ENCODE peak calls at places on chromosome 20, in ten cellular contexts. M, V, B, G, F, U, K, H, N and A are unnamed samples.
A peak's percentile ranks its signal among the peaks of the same experiment; 100 is the strongest.

GRCh38 chr20:6502219-6502618 is 265.3 kb upstream of the BMP2 start:
- DNase-seq in G (no peak), H (no peak), M (no peak), K (no peak), U (peak; percentile 38), B (no peak), N (no peak), V (no peak), F (no peak), A (no peak)

GRCh38 chr20:62517901-62518610 is 42.3 kb upstream of the GATA5 start:
- DNase-seq in B (no peak), F (no peak), M (no peak), K (no peak), V (no peak), N (no peak), H (peak; percentile 81), U (no peak), G (no peak), A (no peak)

GRCh38 chr20:15310361-15310760 is 972.9 kb upstream of the FLRT3 start:
- DNase-seq in N (no peak), U (no peak), G (no peak), F (no peak), K (no peak), V (no peak), B (no peak), H (no peak), M (no peak), A (no peak)

GRCh38 chr20:10558635-10559187 is 115.1 kb downstream of the JAG1 start:
- DNase-seq in G (no peak), H (no peak), K (no peak), M (no peak), N (no peak), B (no peak), U (peak; percentile 98), F (no peak), V (no peak), A (no peak)

GRCh38 chr20:51802170-51802745 is at the start of gene SALL4:
- DNase-seq in U (peak; percentile 23), N (no peak), B (no peak), F (peak; percentile 18), M (no peak), G (no peak), H (no peak), K (no peak), V (no peak), A (no peak)

GRCh38 chr20:7161690-7162089 is 394.2 kb downstream of the BMP2 start:
- DNase-seq in B (no peak), G (no peak), V (no peak), K (no peak), U (peak; percentile 5), N (no peak), M (no peak), F (no peak), H (no peak), A (no peak)

GRCh38 chr20:41956316-41957050 is 338.3 kb upstream of the CHD6 start:
- DNase-seq in F (no peak), V (no peak), G (no peak), M (no peak), K (no peak), H (no peak), B (no peak), N (no peak), U (no peak), A (peak; percentile 4)

GRCh38 chr20:33567949-33568348 is 78.1 kb downstream of the CBFA2T2 start:
- DNase-seq in U (no peak), M (no peak), K (no peak), N (no peak), V (no peak), F (no peak), B (no peak), G (no peak), H (no peak), A (no peak)

GRCh38 chr20:51532577-51533191 is 9.8 kb downstream of the NFATC2 start:
- DNase-seq in N (peak; percentile 79), B (no peak), G (no peak), V (peak; percentile 52), H (peak; percentile 80), U (peak; percentile 72), K (peak; percentile 51), M (peak; percentile 59), F (peak; percentile 34), A (no peak)

GRCh38 chr20:49570161-49570827 is 2.4 kb upstream of the PTGIS start:
- DNase-seq in K (no peak), U (no peak), H (no peak), F (no peak), G (no peak), N (no peak), V (no peak), B (no peak), M (no peak), A (no peak)

GRCh38 chr20:49568491-49569151 is 684 bp upstream of the PTGIS start:
- DNase-seq in M (no peak), F (no peak), K (no peak), B (no peak), H (no peak), V (no peak), N (no peak), U (peak; percentile 73), G (no peak), A (no peak)

GRCh38 chr20:49569403-49570115 is 1.6 kb upstream of the PTGIS start:
- DNase-seq in F (peak; percentile 7), V (no peak), G (no peak), H (no peak), K (no peak), U (peak; percentile 62), N (no peak), M (no peak), B (no peak), A (no peak)

GRCh38 chr20:49566401-49566800 is 1.5 kb downstream of the PTGIS start:
- DNase-seq in F (no peak), U (no peak), M (no peak), K (no peak), B (no peak), H (no peak), N (no peak), V (no peak), G (no peak), A (no peak)

DNA sequence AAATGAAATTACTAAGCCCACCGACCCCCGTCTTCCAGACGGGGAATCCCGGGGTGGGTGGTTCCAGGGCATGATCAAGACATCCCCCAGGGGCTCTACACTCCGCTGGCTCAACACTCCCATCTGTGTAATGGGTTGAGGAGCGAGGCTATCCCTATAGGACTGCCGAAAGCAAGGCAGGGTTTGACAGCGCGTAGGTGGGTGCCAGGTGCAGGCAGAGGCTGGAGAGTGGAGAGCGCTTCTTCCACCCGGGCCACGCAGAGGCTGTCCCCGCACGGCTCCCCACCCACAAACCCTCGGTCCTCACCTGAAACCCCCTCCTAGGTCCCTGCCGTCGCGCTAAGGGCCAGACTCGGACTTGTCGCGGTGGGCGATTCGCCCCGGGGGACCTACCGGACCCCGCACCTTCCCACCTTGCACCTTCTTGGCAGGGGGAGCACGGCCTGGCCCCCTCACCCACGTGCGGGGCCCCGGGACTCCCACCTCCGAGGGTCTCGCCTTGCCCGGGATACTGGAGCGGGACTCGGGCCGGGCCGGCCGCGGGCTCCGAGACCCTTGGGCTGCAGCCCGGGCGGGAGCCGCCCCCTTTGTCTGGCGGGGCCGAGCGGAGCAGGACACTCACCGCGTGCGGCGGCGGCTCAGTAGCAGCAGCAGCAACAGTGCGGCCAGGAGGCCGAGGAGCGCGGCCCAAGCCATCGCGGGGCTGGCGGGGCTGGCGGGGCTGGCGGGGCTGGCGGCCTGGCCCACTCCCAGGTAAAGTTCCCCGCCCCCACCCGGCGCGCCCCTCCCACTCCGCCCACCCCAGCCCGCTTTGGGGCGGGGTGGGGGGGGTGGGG is at the start of gene PTGIS:
- DNase-seq in V (no peak), K (peak; percentile 40), H (no peak), F (no peak), N (no peak), U (no peak), G (no peak), M (no peak), B (no peak), A (no peak)
- H3K4me3 ChIP-seq in V (peak within 1 kb of the TSS; percentile 71), K (peak within 1 kb of the TSS; percentile 55), H (peak within 1 kb of the TSS; percentile 64), F (no peak within 1 kb of the TSS), N (no peak within 1 kb of the TSS), U (peak within 1 kb of the TSS; percentile 65), G (peak within 1 kb of the TSS; percentile 2), M (no peak within 1 kb of the TSS), B (no peak within 1 kb of the TSS), A (peak within 1 kb of the TSS; percentile 81)

DNA sequence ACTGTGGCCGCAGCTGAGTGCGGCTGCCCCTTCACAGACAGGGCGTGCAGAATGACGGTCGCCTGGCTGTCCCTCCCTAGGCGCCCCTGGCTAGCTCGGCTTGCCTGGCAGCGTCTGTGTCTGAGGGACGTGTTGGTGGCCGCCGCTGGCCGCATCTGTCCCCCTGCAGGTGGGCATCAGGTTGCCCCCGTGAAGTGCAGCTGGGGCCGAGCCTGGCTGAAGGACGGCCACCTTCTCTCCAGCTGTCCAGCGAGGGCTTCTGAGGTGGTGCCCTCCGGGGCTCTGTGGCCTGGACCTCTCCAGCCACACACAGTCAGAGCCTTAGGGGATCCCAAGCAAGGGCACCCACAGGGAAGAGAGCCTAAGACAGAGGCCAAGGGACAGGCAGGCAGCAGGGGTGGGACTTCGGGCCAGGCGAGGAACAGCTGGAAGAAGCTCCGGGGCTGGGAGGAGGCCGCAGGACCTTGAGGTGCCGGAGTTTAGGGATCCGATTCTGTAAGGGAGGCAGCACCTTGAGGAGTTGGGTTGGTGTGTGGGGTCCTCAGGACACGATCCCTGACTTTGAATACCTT is 89.0 kb upstream of the EPB41L1 start:
- DNase-seq in B (no peak), H (no peak), K (no peak), M (no peak), N (no peak), V (no peak), F (no peak), U (no peak), G (no peak), A (no peak)
- H3K4me3 ChIP-seq in B (peak overlapping the region; percentile 52), H (peak overlapping the region; percentile 75), K (peak overlapping the region; percentile 58), M (peak overlapping the region; percentile 26), N (peak overlapping the region; percentile 73), V (peak overlapping the region; percentile 76), F (no peak overlapping the region), U (peak overlapping the region; percentile 62), G (no peak overlapping the region), A (no peak overlapping the region)

DNA sequence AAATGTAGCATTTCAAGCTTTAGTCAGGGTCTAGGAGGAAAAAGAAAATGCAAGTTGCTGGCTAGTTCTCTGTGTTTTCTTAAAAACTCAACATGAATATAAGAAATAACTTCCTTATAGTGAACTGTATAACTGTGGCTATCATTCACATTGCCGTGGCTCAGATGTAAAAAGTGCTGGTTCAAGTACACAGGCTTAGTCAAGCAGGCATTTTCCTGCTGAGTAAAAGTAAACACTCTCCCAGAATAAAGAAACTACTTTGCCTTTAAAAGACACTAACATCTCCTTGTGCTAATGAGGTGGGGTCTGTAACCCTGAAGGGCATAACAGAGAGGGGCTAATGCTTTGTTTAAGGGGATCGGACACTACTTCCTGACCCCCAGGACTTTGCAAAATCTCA is 3.3 kb downstream of the ATP5F1E start:
- DNase-seq in M (no peak), U (no peak), G (no peak), N (no peak), V (no peak), H (no peak), B (no peak), K (no peak), F (no peak), A (no peak)
- H3K4me3 ChIP-seq in M (no peak overlapping the region), U (peak overlapping the region; percentile 42), G (no peak overlapping the region), N (no peak overlapping the region), V (peak overlapping the region; percentile 85), H (peak overlapping the region; percentile 2), B (no peak overlapping the region), K (no peak overlapping the region), F (no peak overlapping the region), A (no peak overlapping the region)

DNA sequence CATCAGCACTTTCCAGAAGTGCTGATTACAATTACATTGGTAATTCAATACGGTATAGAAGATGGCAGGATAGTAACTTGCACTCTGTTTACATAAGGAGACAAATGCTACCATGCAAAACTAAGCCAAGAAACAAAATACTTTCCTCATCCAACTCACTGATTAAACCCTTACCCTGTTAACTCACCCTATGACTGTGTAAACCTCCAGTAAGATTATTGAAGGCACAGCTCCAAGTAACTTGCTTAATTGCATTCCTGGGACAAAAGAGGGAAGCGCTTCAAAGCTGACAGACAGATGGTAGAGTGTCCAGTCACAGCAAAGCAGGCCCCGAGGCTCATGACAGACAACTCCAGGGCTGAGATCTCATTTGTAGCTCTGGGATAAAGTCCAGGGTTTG is 6.9 kb upstream of the KIF16B start:
- DNase-seq in U (peak; percentile 71), G (no peak), M (no peak), H (peak; percentile 58), F (no peak), B (no peak), K (no peak), V (no peak), N (no peak), A (peak; percentile 86)
- H3K4me3 ChIP-seq in U (no peak overlapping the region), G (no peak overlapping the region), M (no peak overlapping the region), H (no peak overlapping the region), F (no peak overlapping the region), B (no peak overlapping the region), K (no peak overlapping the region), V (no peak overlapping the region), N (no peak overlapping the region), A (no peak overlapping the region)